ENCODE peak calls at places on chromosome 15, in four cellular contexts. N is Daoy, H is WTC11, G is HFFc6. E is an unnamed sample.
A peak's percentile ranks its signal among the peaks of the same experiment; 100 is the strongest.

GRCh38 chr15:80182611-80183210 is 29.9 kb downstream of the FAH start:
- DNase-seq in H (no peak), G (peak; percentile 61), N (peak; percentile 19), E (peak; percentile 76)

GRCh38 chr15:37095993-37096877 is 4.1 kb downstream of the MEIS2 start:
- DNase-seq in H (peak; percentile 50), G (no peak), N (no peak), E (no peak)

GRCh38 chr15:93066834-93067648 is 22.0 kb downstream of the RGMA start:
- DNase-seq in H (no peak), G (no peak), N (no peak), E (no peak)

GRCh38 chr15:68553994-68554715 is 24.6 kb upstream of the CORO2B start:
- DNase-seq in N (peak; percentile 63), G (peak; percentile 41), H (peak; percentile 90), E (no peak)

GRCh38 chr15:38252481-38253311 is at the start of gene SPRED1:
- DNase-seq in N (peak; percentile 58), H (peak; percentile 61), G (peak; percentile 46), E (no peak)

GRCh38 chr15:69454953-69455352 is 2.3 kb downstream of the RPLP1 start:
- DNase-seq in G (no peak), H (no peak), N (no peak), E (no peak)

GRCh38 chr15:42364529-42364928 is 5.2 kb downstream of the CAPN3 start:
- DNase-seq in H (no peak), N (no peak), G (no peak), E (no peak)

GRCh38 chr15:29141908-29142747 is 127.5 kb downstream of the NSMCE3 start:
- DNase-seq in G (no peak), H (no peak), N (no peak), E (no peak)

GRCh38 chr15:78680416-78681068 is 39.5 kb upstream of the CHRNB4 start:
- DNase-seq in N (no peak), H (no peak), G (no peak), E (no peak)

GRCh38 chr15:48566669-48567068 is 78.8 kb downstream of the FBN1 start:
- DNase-seq in H (no peak), G (no peak), N (peak; percentile 53), E (peak; percentile 72)

GRCh38 chr15:22980189-22981136 is at the start of gene CYFIP1:
- DNase-seq in H (peak; percentile 76), N (peak; percentile 93), G (peak; percentile 68), E (peak; percentile 78)

GRCh38 chr15:100284701-100285100 is 57.1 kb downstream of the ADAMTS17 start:
- DNase-seq in H (no peak), G (no peak), N (no peak), E (peak; percentile 26)

GRCh38 chr15:58726867-58727266 is 22.6 kb downstream of the ADAM10 start:
- DNase-seq in H (no peak), N (no peak), G (no peak), E (no peak)

GRCh38 chr15:42608767-42609488 is 33.5 kb downstream of the STARD9 start:
- DNase-seq in H (no peak), G (no peak), N (no peak), E (no peak)

GRCh38 chr15:33789141-33789540 is 179.2 kb upstream of the CHRM5 start:
- DNase-seq in N (peak; percentile 61), H (no peak), G (no peak), E (no peak)

GRCh38 chr15:79896131-79896633 is 632 bp downstream of the MTHFS start:
- DNase-seq in H (no peak), N (no peak), G (no peak), E (no peak)

GRCh38 chr15:81003023-81003350 is 2.3 kb downstream of the TLNRD1 start:
- DNase-seq in G (no peak), H (no peak), N (no peak), E (no peak)

GRCh38 chr15:63135804-63136203 is 14.1 kb downstream of the LACTB start:
- DNase-seq in G (peak; percentile 83), N (peak; percentile 53), H (no peak), E (peak; percentile 77)

GRCh38 chr15:87118424-87118823 is 1038.8 kb downstream of the AGBL1 start:
- DNase-seq in G (no peak), H (no peak), N (no peak), E (peak; percentile 4)

GRCh38 chr15:77186518-77187095 is 115.7 kb upstream of the TSPAN3 start:
- DNase-seq in N (peak; percentile 11), H (no peak), G (peak; percentile 17), E (peak; percentile 9)

GRCh38 chr15:79370716-79371115 is 59.8 kb downstream of the TMED3 start:
- DNase-seq in G (peak; percentile 63), H (no peak), N (peak; percentile 11), E (peak; percentile 90)

GRCh38 chr15:87213646-87214045 is 1042.9 kb downstream of the NTRK3 start:
- DNase-seq in G (no peak), H (no peak), N (no peak), E (no peak)

GRCh38 chr15:29612096-29612495 is 210.2 kb downstream of the TJP1 start:
- DNase-seq in N (peak; percentile 62), G (peak; percentile 89), H (no peak), E (peak; percentile 85)

GRCh38 chr15:39435244-39435643 is 145.6 kb upstream of the THBS1 start:
- DNase-seq in N (no peak), G (no peak), H (no peak), E (no peak)

GRCh38 chr15:71440479-71441071 is 325.3 kb downstream of the THSD4 start:
- DNase-seq in N (peak; percentile 35), G (peak; percentile 70), H (no peak), E (peak; percentile 57)

GRCh38 chr15:58473720-58474119 is 41.9 kb downstream of the LIPC start:
- DNase-seq in H (no peak), N (peak; percentile 84), G (peak; percentile 62), E (peak; percentile 96)